ENCODE peak calls at places on chromosomes 12 and 14, in ten cellular contexts. One of them, this sample, is unnamed.
A peak's percentile ranks its signal among the peaks of the same experiment; 100 is the strongest.

GRCh38 chr14:100406505-100407131 is 83.5 kb downstream of the SLC25A47 start:
- DNase-seq in uterus: no peak
- DNase-seq in fibroblast of lung: peak; percentile 45
- DNase-seq in AG09319: no peak
- DNase-seq in foreskin fibroblast: no peak
- DNase-seq in GM20000: no peak
- DNase-seq in stomach: peak; percentile 46
- DNase-seq in nephron progenitor cell: no peak
- DNase-seq in AG04450: no peak
- DNase-seq in RWPE1: peak; percentile 36
- DNase-seq in this sample: no peak

GRCh38 chr12:91818236-91819131 is 327.2 kb downstream of the BTG1 start:
- DNase-seq in RWPE1: no peak
- DNase-seq in fibroblast of lung: peak; percentile 45
- DNase-seq in uterus: no peak
- DNase-seq in nephron progenitor cell: no peak
- DNase-seq in foreskin fibroblast: peak; percentile 21
- DNase-seq in GM20000: no peak
- DNase-seq in stomach: no peak
- DNase-seq in AG04450: no peak
- DNase-seq in AG09319: no peak
- DNase-seq in this sample: no peak

GRCh38 chr14:70754989-70755388 is 54.3 kb downstream of the MAP3K9 start:
- DNase-seq in nephron progenitor cell: no peak
- DNase-seq in AG04450: no peak
- DNase-seq in GM20000: no peak
- DNase-seq in fibroblast of lung: peak; percentile 72
- DNase-seq in stomach: peak; percentile 57
- DNase-seq in RWPE1: peak; percentile 84
- DNase-seq in AG09319: no peak
- DNase-seq in uterus: no peak
- DNase-seq in foreskin fibroblast: no peak
- DNase-seq in this sample: no peak

GRCh38 chr12:105947906-105948305 is 190.8 kb downstream of the NUAK1 start:
- DNase-seq in RWPE1: no peak
- DNase-seq in AG04450: no peak
- DNase-seq in GM20000: no peak
- DNase-seq in nephron progenitor cell: no peak
- DNase-seq in AG09319: no peak
- DNase-seq in uterus: no peak
- DNase-seq in stomach: no peak
- DNase-seq in fibroblast of lung: peak; percentile 42
- DNase-seq in foreskin fibroblast: no peak
- DNase-seq in this sample: no peak

GRCh38 chr14:50798048-50798421 is 32.9 kb downstream of the NIN start:
- DNase-seq in stomach: no peak
- DNase-seq in AG09319: no peak
- DNase-seq in nephron progenitor cell: no peak
- DNase-seq in fibroblast of lung: no peak
- DNase-seq in GM20000: peak; percentile 51
- DNase-seq in RWPE1: no peak
- DNase-seq in AG04450: no peak
- DNase-seq in uterus: no peak
- DNase-seq in foreskin fibroblast: no peak
- DNase-seq in this sample: no peak

GRCh38 chr14:47302121-47302520 is 373.3 kb downstream of the MDGA2 start:
- DNase-seq in GM20000: no peak
- DNase-seq in RWPE1: no peak
- DNase-seq in foreskin fibroblast: no peak
- DNase-seq in uterus: no peak
- DNase-seq in AG04450: no peak
- DNase-seq in stomach: no peak
- DNase-seq in fibroblast of lung: no peak
- DNase-seq in AG09319: no peak
- DNase-seq in nephron progenitor cell: no peak
- DNase-seq in this sample: no peak

GRCh38 chr12:89212339-89212771 is 139.9 kb downstream of the DUSP6 start:
- DNase-seq in AG04450: no peak
- DNase-seq in GM20000: no peak
- DNase-seq in stomach: peak; percentile 34
- DNase-seq in fibroblast of lung: no peak
- DNase-seq in RWPE1: no peak
- DNase-seq in AG09319: no peak
- DNase-seq in nephron progenitor cell: no peak
- DNase-seq in uterus: peak; percentile 57
- DNase-seq in foreskin fibroblast: no peak
- DNase-seq in this sample: no peak

GRCh38 chr12:87813476-87814234 is 215.5 kb downstream of the C12orf50 start:
- DNase-seq in GM20000: no peak
- DNase-seq in AG04450: peak; percentile 47
- DNase-seq in uterus: no peak
- DNase-seq in AG09319: peak; percentile 23
- DNase-seq in fibroblast of lung: peak; percentile 93
- DNase-seq in nephron progenitor cell: no peak
- DNase-seq in foreskin fibroblast: no peak
- DNase-seq in stomach: no peak
- DNase-seq in RWPE1: peak; percentile 46
- DNase-seq in this sample: no peak

DNA sequence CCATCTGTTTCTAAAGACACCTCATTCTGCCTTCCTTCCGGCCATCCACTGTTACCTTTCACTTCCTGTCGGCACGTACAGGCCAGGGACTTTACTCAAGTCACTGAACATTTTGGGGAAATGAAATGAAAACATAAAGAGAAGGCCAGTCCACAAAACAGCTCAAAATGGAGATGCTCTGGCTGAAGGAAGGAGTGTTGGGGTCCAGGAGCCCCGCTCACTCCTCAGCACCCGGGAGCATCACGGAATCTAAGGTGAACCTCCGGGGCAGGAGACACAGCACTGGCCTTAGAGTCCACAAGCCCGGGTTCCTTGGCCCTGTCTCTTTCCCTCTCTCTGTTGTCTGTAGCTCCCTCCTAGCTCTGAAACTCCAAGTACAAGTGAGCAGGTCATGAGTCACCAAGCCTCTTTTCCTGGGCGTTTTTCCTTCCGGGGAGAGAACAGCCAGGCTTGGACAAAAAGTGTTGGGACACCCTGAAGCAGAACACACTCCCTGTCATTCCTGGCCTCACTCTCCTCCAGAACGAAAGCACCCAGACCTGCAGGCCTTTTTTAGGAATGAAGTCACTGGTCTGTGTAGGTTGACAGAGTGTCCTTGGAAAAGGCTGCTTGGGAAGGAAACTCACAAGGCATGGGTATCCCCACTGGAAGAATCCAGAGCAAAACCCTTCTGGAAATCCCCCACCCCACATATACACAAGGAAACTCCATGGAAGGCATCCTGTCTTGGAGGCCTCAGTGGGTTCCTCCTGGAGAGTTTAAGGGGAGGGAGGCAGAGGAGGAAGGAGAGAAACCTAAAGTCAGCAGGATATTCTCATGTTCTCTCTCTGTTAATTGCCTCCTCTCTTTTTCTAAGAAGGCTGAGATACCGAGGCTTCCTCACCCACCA is 245.3 kb downstream of the ZFP36L1 start:
- DNase-seq in foreskin fibroblast: peak; percentile 91
- DNase-seq in fibroblast of lung: peak; percentile 90
- DNase-seq in stomach: peak; percentile 41
- DNase-seq in uterus: peak; percentile 95
- DNase-seq in GM20000: no peak
- DNase-seq in nephron progenitor cell: no peak
- DNase-seq in AG04450: peak; percentile 65
- DNase-seq in AG09319: peak; percentile 34
- DNase-seq in RWPE1: peak; percentile 88
- DNase-seq in this sample: no peak
- TF ChIP-seq CTCF in foreskin fibroblast: no peak
- TF ChIP-seq CTCF in fibroblast of lung: no peak
- TF ChIP-seq CTCF in stomach: no peak
- TF ChIP-seq CTCF in uterus: no peak
- TF ChIP-seq CTCF in GM20000: no peak
- TF ChIP-seq CTCF in nephron progenitor cell: no peak
- TF ChIP-seq CTCF in AG04450: no peak
- TF ChIP-seq CTCF in AG09319: no peak
- TF ChIP-seq CTCF in RWPE1: no peak
- TF ChIP-seq CTCF in this sample: no peak

DNA sequence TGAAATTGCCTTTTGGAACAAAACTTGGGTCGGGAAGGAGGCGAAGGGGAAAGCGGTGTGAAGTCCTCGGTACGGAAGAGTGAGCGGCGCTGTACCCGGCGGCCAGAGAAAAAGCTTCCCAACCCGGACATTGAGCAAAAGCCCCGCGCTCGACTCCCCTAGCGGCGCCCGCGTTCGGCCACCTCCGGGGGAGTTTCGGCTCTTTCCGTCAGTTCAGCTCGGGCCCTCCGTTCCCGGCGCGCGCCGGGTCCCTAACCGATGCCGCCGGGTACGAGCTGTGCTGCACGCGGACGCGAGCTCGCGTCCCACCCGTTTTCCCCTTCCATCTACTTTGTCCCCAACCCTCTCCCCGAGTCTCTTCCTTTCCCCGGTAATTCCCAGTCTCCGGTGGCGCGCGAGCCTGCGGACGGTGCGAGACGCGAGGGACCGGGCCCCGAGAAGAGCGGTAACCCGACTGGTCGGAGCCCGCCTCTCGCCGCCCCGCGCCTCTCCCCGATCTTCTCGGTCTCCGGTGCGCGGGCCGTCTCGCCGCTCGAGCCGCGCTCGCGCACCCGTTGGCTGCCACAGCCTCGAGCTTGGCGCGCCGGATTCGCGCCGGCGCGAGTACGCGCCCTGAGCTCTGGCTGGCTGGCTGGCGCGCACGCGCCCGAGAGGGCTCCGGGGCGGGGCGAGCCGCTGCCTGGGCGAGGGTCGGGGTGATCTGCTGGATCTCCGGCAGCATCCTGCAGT is 446 bp upstream of the SPATS2 start:
- DNase-seq in fibroblast of lung: peak; percentile 94
- DNase-seq in stomach: peak; percentile 91
- DNase-seq in uterus: peak; percentile 83
- DNase-seq in nephron progenitor cell: peak; percentile 95
- DNase-seq in GM20000: peak; percentile 96
- DNase-seq in RWPE1: peak; percentile 94
- DNase-seq in AG09319: peak; percentile 78
- DNase-seq in AG04450: peak; percentile 83
- DNase-seq in foreskin fibroblast: peak; percentile 95
- DNase-seq in this sample: peak; percentile 45
- TF ChIP-seq CTCF in fibroblast of lung: no peak
- TF ChIP-seq CTCF in stomach: no peak
- TF ChIP-seq CTCF in uterus: peak; percentile 34
- TF ChIP-seq CTCF in nephron progenitor cell: no peak
- TF ChIP-seq CTCF in GM20000: no peak
- TF ChIP-seq CTCF in RWPE1: peak; percentile 12
- TF ChIP-seq CTCF in AG09319: peak; percentile 15
- TF ChIP-seq CTCF in AG04450: peak; percentile 25
- TF ChIP-seq CTCF in foreskin fibroblast: peak; percentile 4
- TF ChIP-seq CTCF in this sample: no peak

DNA sequence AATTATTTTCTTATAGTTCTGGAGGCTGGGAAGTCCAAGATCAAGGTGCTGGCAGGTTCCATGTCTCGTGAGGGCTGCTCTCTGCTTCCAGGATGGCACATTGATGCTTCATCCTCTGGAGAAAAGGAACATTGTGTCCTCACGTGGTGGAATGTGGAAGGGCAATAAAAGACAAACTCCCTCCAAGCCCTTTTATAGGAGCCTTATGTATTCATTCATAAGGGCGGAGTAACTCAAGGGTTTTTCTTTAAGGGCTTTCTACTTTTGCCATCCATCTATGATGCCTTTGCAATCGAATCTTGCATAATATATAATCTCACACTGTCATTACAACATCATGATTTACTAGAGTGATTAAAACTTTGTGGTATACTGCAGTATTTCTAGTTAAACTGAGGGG is 132.7 kb upstream of the DDHD1 start:
- DNase-seq in AG04450: no peak
- DNase-seq in foreskin fibroblast: no peak
- DNase-seq in nephron progenitor cell: no peak
- DNase-seq in uterus: no peak
- DNase-seq in stomach: no peak
- DNase-seq in GM20000: no peak
- DNase-seq in RWPE1: no peak
- DNase-seq in fibroblast of lung: no peak
- DNase-seq in AG09319: no peak
- DNase-seq in this sample: no peak
- TF ChIP-seq CTCF in AG04450: peak; percentile 7
- TF ChIP-seq CTCF in foreskin fibroblast: no peak
- TF ChIP-seq CTCF in nephron progenitor cell: no peak
- TF ChIP-seq CTCF in uterus: no peak
- TF ChIP-seq CTCF in stomach: no peak
- TF ChIP-seq CTCF in GM20000: no peak
- TF ChIP-seq CTCF in RWPE1: no peak
- TF ChIP-seq CTCF in fibroblast of lung: no peak
- TF ChIP-seq CTCF in AG09319: no peak
- TF ChIP-seq CTCF in this sample: no peak

GRCh38 chr14:104633276-104633861 is 28.8 kb upstream of the TMEM179 start:
- DNase-seq in foreskin fibroblast: no peak
- DNase-seq in AG09319: no peak
- DNase-seq in uterus: no peak
- DNase-seq in RWPE1: no peak
- DNase-seq in stomach: no peak
- DNase-seq in AG04450: no peak
- DNase-seq in fibroblast of lung: no peak
- DNase-seq in nephron progenitor cell: no peak
- DNase-seq in GM20000: no peak
- DNase-seq in this sample: no peak

GRCh38 chr14:104632781-104633180 is 28.2 kb upstream of the TMEM179 start:
- DNase-seq in AG09319: no peak
- DNase-seq in fibroblast of lung: no peak
- DNase-seq in AG04450: no peak
- DNase-seq in GM20000: no peak
- DNase-seq in RWPE1: no peak
- DNase-seq in foreskin fibroblast: no peak
- DNase-seq in stomach: no peak
- DNase-seq in uterus: no peak
- DNase-seq in nephron progenitor cell: no peak
- DNase-seq in this sample: no peak

GRCh38 chr14:104634886-104635570 is 30.5 kb upstream of the TMEM179 start:
- DNase-seq in RWPE1: no peak
- DNase-seq in nephron progenitor cell: no peak
- DNase-seq in AG09319: no peak
- DNase-seq in AG04450: no peak
- DNase-seq in stomach: no peak
- DNase-seq in uterus: no peak
- DNase-seq in foreskin fibroblast: no peak
- DNase-seq in fibroblast of lung: no peak
- DNase-seq in GM20000: no peak
- DNase-seq in this sample: no peak

GRCh38 chr14:104635717-104636116 is 31.1 kb upstream of the TMEM179 start:
- DNase-seq in nephron progenitor cell: no peak
- DNase-seq in GM20000: no peak
- DNase-seq in RWPE1: no peak
- DNase-seq in fibroblast of lung: no peak
- DNase-seq in AG04450: no peak
- DNase-seq in stomach: no peak
- DNase-seq in uterus: no peak
- DNase-seq in AG09319: no peak
- DNase-seq in foreskin fibroblast: no peak
- DNase-seq in this sample: no peak

DNA sequence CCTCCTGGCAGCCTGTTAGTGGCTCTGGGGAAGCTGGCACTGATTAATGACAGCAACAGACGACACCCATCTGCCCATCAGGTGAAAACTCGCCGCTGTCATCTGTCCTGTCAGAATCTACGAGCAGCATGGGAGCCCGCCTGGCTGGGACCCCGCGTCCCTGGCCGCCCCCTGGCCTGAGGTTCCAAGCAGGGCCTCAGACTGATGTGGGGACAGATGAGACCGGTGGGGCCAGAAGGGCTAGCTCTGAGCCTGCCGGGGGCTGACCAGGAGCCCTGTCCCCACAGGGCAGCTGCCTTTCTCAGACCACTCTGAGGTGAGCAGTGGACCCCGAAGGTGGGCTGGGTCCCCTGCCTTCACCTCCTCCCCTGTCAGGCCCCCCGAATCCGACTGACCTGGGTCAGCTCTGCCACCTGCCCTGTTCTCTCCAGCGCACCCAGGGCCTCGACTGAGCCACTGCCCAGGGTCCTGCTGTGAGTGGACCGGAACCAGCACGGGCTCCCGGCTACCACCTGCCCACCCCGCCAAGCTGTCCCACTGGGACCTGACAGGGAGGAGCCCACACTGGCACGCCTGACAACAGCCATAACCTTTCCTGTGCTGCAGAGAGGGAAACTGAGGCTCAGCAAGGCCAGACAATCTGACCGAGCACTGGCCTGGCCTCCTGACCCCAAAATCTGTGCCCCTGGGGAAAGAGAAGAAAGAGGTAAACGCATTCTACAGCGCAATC is 29.6 kb upstream of the TMEM179 start:
- DNase-seq in stomach: no peak
- DNase-seq in uterus: no peak
- DNase-seq in foreskin fibroblast: no peak
- DNase-seq in RWPE1: no peak
- DNase-seq in nephron progenitor cell: no peak
- DNase-seq in GM20000: no peak
- DNase-seq in AG04450: no peak
- DNase-seq in AG09319: no peak
- DNase-seq in fibroblast of lung: no peak
- DNase-seq in this sample: no peak
- TF ChIP-seq CTCF in stomach: no peak
- TF ChIP-seq CTCF in uterus: no peak
- TF ChIP-seq CTCF in foreskin fibroblast: no peak
- TF ChIP-seq CTCF in RWPE1: no peak
- TF ChIP-seq CTCF in nephron progenitor cell: no peak
- TF ChIP-seq CTCF in GM20000: no peak
- TF ChIP-seq CTCF in AG04450: no peak
- TF ChIP-seq CTCF in AG09319: no peak
- TF ChIP-seq CTCF in fibroblast of lung: no peak
- TF ChIP-seq CTCF in this sample: no peak

This sample was measured in omental fat pad.